ENCODE peak calls at places on chromosomes 11 and 22, in four cellular contexts. F is activated CD4-positive, alpha-beta T cell treated with anti-CD3 and anti-CD28 coated beads for 36 hours; J is EL; D is stimulated activated CD8-positive, alpha-beta memory T cell treated with anti-CD3 and anti-CD28 coated beads, Interleukin-4, amount 100 ng/mL, for 48 hours. N is an unnamed sample.

GRCh38 chr11:14908214-14908880 is 16.3 kb upstream of the CYP2R1 start:
- DNase-seq in F (peak), J (peak), D (no peak), N (no peak)

GRCh38 chr22:45923812-45924211 is 53.1 kb downstream of the WNT7B start:
- DNase-seq in F (no peak), J (no peak), D (no peak), N (no peak)

GRCh38 chr11:117300773-117301172 is 9.6 kb downstream of the BACE1-AS start:
- DNase-seq in F (no peak), J (no peak), D (no peak), N (no peak)

GRCh38 chr11:116693206-116694016 is 79.4 kb downstream of the BUD13 start:
- DNase-seq in F (no peak), J (no peak), D (no peak), N (peak)

GRCh38 chr11:66288138-66288865 is 641 bp downstream of the YIF1A start:
- DNase-seq in F (peak), J (no peak), D (peak), N (no peak)

GRCh38 chr11:76665921-76666351 is 4.6 kb downstream of the LRRC32 start:
- DNase-seq in F (no peak), J (no peak), D (no peak), N (no peak)

GRCh38 chr11:117723625-117724024 is 73.4 kb downstream of the DSCAML1 start:
- DNase-seq in F (no peak), J (no peak), D (no peak), N (no peak)

GRCh38 chr11:132910016-132910760 is 622.1 kb downstream of the OPCML start:
- DNase-seq in F (no peak), J (no peak), D (no peak), N (no peak)

GRCh38 chr11:14644396-14645246 is 1.0 kb downstream of the PDE3B start:
- DNase-seq in F (peak), J (peak), D (peak), N (no peak)

GRCh38 chr11:109305009-109305408 is 117.0 kb upstream of the C11orf87 start:
- DNase-seq in F (no peak), J (no peak), D (no peak), N (no peak)

GRCh38 chr11:109697140-109697843 is 275.3 kb downstream of the C11orf87 start:
- DNase-seq in F (peak), J (peak), D (no peak), N (no peak)

GRCh38 chr11:113874096-113874919 is 1.1 kb downstream of the USP28 start:
- DNase-seq in F (no peak), J (peak), D (no peak), N (no peak)

GRCh38 chr11:86553322-86553721 is 119.1 kb downstream of the ME3 start:
- DNase-seq in F (no peak), J (no peak), D (no peak), N (no peak)

GRCh38 chr11:133541331-133542095 is 9.2 kb upstream of the OPCML start:
- DNase-seq in F (no peak), J (no peak), D (no peak), N (no peak)

N was measured in osteocyte.